ENCODE peak calls at places on chromosomes 3 and 15, in eight cellular contexts. X is AG09309; W is AG20443; T is ovary; I is activated naive CD8-positive, alpha-beta T cell treated with anti-CD3 and anti-CD28 coated beads, Interleukin-2, amount 50 U/mL, for 24 hours; M is GM06990; U is DMS53; G is M059J. K is an unnamed sample.

GRCh38 chr3:42213417-42213816 is 52.6 kb downstream of the CCK start:
- DNase-seq in U (no peak), W (no peak), T (no peak), M (no peak), G (no peak), X (no peak), I (peak; percentile 27), K (no peak)

GRCh38 chr3:170808041-170808440 is 62.0 kb downstream of the RPL22L1 start:
- DNase-seq in T (no peak), U (no peak), G (peak; percentile 22), M (no peak), I (no peak), X (no peak), W (no peak), K (no peak)

GRCh38 chr15:25783607-25784131 is 79.5 kb downstream of the ATP10A start:
- DNase-seq in X (no peak), G (peak; percentile 12), T (no peak), U (no peak), M (no peak), I (peak; percentile 54), W (peak; percentile 62), K (no peak)

GRCh38 chr15:93314245-93314644 is 225.2 kb upstream of the RGMA start:
- DNase-seq in M (no peak), T (no peak), I (no peak), W (no peak), U (no peak), X (no peak), G (no peak), K (no peak)

GRCh38 chr3:188220988-188221818 is 67.2 kb downstream of the LPP start:
- DNase-seq in G (peak; percentile 65), T (no peak), U (no peak), X (no peak), I (no peak), M (no peak), W (peak; percentile 83), K (no peak)

GRCh38 chr3:196207833-196208607 is 3.2 kb downstream of the ZDHHC19 start:
- DNase-seq in U (peak; percentile 49), T (peak; percentile 83), X (no peak), I (peak; percentile 60), G (no peak), W (peak; percentile 51), M (no peak), K (no peak)

GRCh38 chr3:173065543-173065970 is 75.5 kb downstream of the SPATA16 start:
- DNase-seq in T (no peak), G (peak; percentile 64), I (no peak), M (no peak), X (no peak), W (peak; percentile 24), U (no peak), K (no peak)

GRCh38 chr3:9903238-9903624 is 583 bp downstream of the IL17RE start:
- DNase-seq in T (no peak), M (no peak), U (peak; percentile 5), I (peak; percentile 36), W (peak; percentile 75), X (no peak), G (no peak), K (no peak)

GRCh38 chr3:194838236-194838635 is 152.6 kb downstream of the FAM43A start:
- DNase-seq in G (no peak), W (no peak), T (no peak), U (no peak), I (no peak), X (no peak), M (no peak), K (no peak)

GRCh38 chr3:113660458-113660857 is 36.0 kb downstream of the USF3 start:
- DNase-seq in U (no peak), M (no peak), X (no peak), W (no peak), I (no peak), G (no peak), T (no peak), K (no peak)

GRCh38 chr15:77026501-77027110 is 31.7 kb downstream of the PSTPIP1 start:
- DNase-seq in W (no peak), X (no peak), T (peak; percentile 19), G (no peak), I (peak; percentile 0), U (peak; percentile 9), M (no peak), K (no peak)

GRCh38 chr15:70250208-70251201 is 152.8 kb upstream of the TLE3 start:
- DNase-seq in M (no peak), I (no peak), G (no peak), T (peak; percentile 70), X (no peak), W (no peak), U (no peak), K (no peak)

GRCh38 chr3:99720985-99721632 is 82.7 kb downstream of the COL8A1 start:
- DNase-seq in U (peak; percentile 61), T (peak; percentile 26), X (no peak), I (no peak), M (no peak), G (peak; percentile 79), W (peak; percentile 49), K (no peak)

GRCh38 chr3:48661501-48662139 is 1.1 kb downstream of the CELSR3 start:
- DNase-seq in T (peak; percentile 75), W (peak; percentile 93), X (no peak), G (no peak), U (no peak), M (peak; percentile 68), I (peak; percentile 79), K (no peak)

GRCh38 chr3:19543212-19543841 is 390.7 kb downstream of the EFHB start:
- DNase-seq in U (peak; percentile 55), I (no peak), X (no peak), W (no peak), G (no peak), T (no peak), M (peak; percentile 36), K (peak; percentile 1)

GRCh38 chr15:100890059-100890720 is 10.6 kb downstream of the ALDH1A3 start:
- DNase-seq in X (no peak), I (no peak), M (no peak), W (no peak), T (no peak), G (no peak), U (no peak), K (no peak)

K was measured in HCT116.